ENCODE peak calls at places on chromosome 1, in five cellular contexts. U, E, H, Q and I are unnamed samples.

GRCh38 chr1:51592711-51593110 is 24.2 kb upstream of the OSBPL9 start:
- DNase-seq in Q (no peak), H (no peak), U (no peak), E (no peak), I (no peak)

GRCh38 chr1:77541162-77541545 is 141.3 kb downstream of the ZZZ3 start:
- DNase-seq in Q (no peak), H (no peak), E (no peak), U (no peak), I (no peak)

GRCh38 chr1:84156210-84156621 is 12.1 kb downstream of the PRKACB start:
- DNase-seq in E (peak), U (no peak), H (peak), Q (no peak), I (no peak)

GRCh38 chr1:107954719-107955415 is 10.1 kb downstream of the VAV3 start:
- DNase-seq in H (no peak), U (no peak), E (no peak), Q (no peak), I (no peak)

GRCh38 chr1:178513278-178513983 is 522 bp downstream of the TEX35 start:
- DNase-seq in Q (peak), U (peak), E (no peak), H (peak), I (no peak)

GRCh38 chr1:3334366-3334765 is 120.1 kb upstream of the ARHGEF16 start:
- DNase-seq in Q (no peak), E (no peak), U (no peak), H (no peak), I (no peak)

GRCh38 chr1:238487931-238488330 is 597.2 kb upstream of the ZP4 start:
- DNase-seq in Q (no peak), H (no peak), E (no peak), U (no peak), I (no peak)

GRCh38 chr1:40856656-40857302 is 5.4 kb downstream of the CITED4 start:
- DNase-seq in E (no peak), Q (no peak), U (no peak), H (no peak), I (peak)

GRCh38 chr1:211928222-211928856 is 97.8 kb upstream of the LPGAT1 start:
- DNase-seq in H (no peak), U (no peak), Q (peak), E (peak), I (no peak)

GRCh38 chr1:230204852-230205251 is 137.8 kb downstream of the GALNT2 start:
- DNase-seq in Q (peak), E (peak), U (peak), H (no peak), I (no peak)

GRCh38 chr1:23559136-23559984 is at the start of gene ID3:
- DNase-seq in U (peak), Q (peak), E (peak), H (peak), I (peak)

GRCh38 chr1:30381671-30382365 is 341.6 kb downstream of the MATN1 start:
- DNase-seq in Q (no peak), U (no peak), E (no peak), H (no peak), I (no peak)

GRCh38 chr1:32500387-32501209 is 35.7 kb downstream of the ZBTB8B start:
- DNase-seq in E (peak), U (peak), Q (peak), H (peak), I (peak)

GRCh38 chr1:16043521-16043920 is at the start of gene CLCNKB:
- DNase-seq in U (peak), E (no peak), H (no peak), Q (peak), I (no peak)

GRCh38 chr1:64480999-64481772 is 11.3 kb downstream of the CACHD1 start:
- DNase-seq in U (no peak), E (no peak), Q (no peak), H (no peak), I (no peak)

GRCh38 chr1:196717868-196718267 is 56.8 kb upstream of the CFHR3 start:
- DNase-seq in U (no peak), E (no peak), Q (no peak), H (no peak), I (no peak)

GRCh38 chr1:196723325-196724185 is 51.1 kb upstream of the CFHR3 start:
- DNase-seq in U (peak), E (peak), H (peak), Q (peak), I (no peak)
- TF ChIP-seq CTCF in U (peak), E (peak), H (peak), Q (no peak), I (peak)

GRCh38 chr1:27001570-27002360 is 8.3 kb downstream of the TRNP1 start:
- DNase-seq in E (peak), Q (peak), H (peak), U (no peak), I (no peak)
- TF ChIP-seq CTCF in E (no peak), Q (no peak), H (no peak), U (no peak), I (no peak)

GRCh38 chr1:203167913-203168200 is 7.8 kb downstream of the MYBPH start:
- DNase-seq in Q (no peak), E (no peak), U (no peak), H (no peak), I (no peak)

GRCh38 chr1:203165101-203165799 is 10.4 kb downstream of the MYBPH start:
- DNase-seq in H (no peak), Q (no peak), U (no peak), E (no peak), I (no peak)

GRCh38 chr1:203165800-203166161 is 9.8 kb downstream of the MYBPH start:
- DNase-seq in H (no peak), E (no peak), Q (no peak), U (no peak), I (no peak)

GRCh38 chr1:203167026-203167912 is 8.4 kb downstream of the MYBPH start:
- DNase-seq in E (no peak), U (peak), Q (no peak), H (no peak), I (no peak)

GRCh38 chr1:203166192-203166940 is 9.3 kb downstream of the MYBPH start:
- DNase-seq in H (no peak), Q (peak), E (peak), U (peak), I (no peak)
- TF ChIP-seq CTCF in H (no peak), Q (no peak), E (no peak), U (no peak), I (no peak)

GRCh38 chr1:156164465-156164831 is 11.1 kb downstream of the SEMA4A start:
- DNase-seq in E (no peak), Q (no peak), H (no peak), U (no peak), I (no peak)
- TF ChIP-seq CTCF in E (no peak), Q (no peak), H (no peak), U (no peak), I (no peak)